ENCODE peak calls at places on chromosomes 13 and 19, in ten cellular contexts. One of them, this sample, is unnamed.

GRCh38 chr19:13781547-13781946 is 7.3 kb downstream of the C19orf53 start:
- DNase-seq in heart right ventricle: peak; percentile 86
- DNase-seq in PC-9: peak; percentile 65
- DNase-seq in HCT116: peak; percentile 54
- DNase-seq in lower lobe of right lung: peak; percentile 64
- DNase-seq in foreskin keratinocyte: peak; percentile 66
- DNase-seq in glutamatergic neuron: peak; percentile 62
- DNase-seq in AG04450: no peak
- DNase-seq in progenitor cell of endocrine pancreas: no peak
- DNase-seq in choroid plexus epithelial cell: peak; percentile 90
- DNase-seq in this sample: no peak

GRCh38 chr19:3061214-3062161 is 807 bp downstream of the TLE5 start:
- DNase-seq in heart right ventricle: peak; percentile 75
- DNase-seq in PC-9: no peak
- DNase-seq in HCT116: no peak
- DNase-seq in lower lobe of right lung: peak; percentile 70
- DNase-seq in foreskin keratinocyte: no peak
- DNase-seq in glutamatergic neuron: no peak
- DNase-seq in AG04450: no peak
- DNase-seq in progenitor cell of endocrine pancreas: no peak
- DNase-seq in choroid plexus epithelial cell: peak; percentile 34
- DNase-seq in this sample: no peak

GRCh38 chr13:68816715-68817114 is 1290.9 kb upstream of the ATXN8OS start:
- DNase-seq in heart right ventricle: no peak
- DNase-seq in PC-9: no peak
- DNase-seq in HCT116: no peak
- DNase-seq in lower lobe of right lung: no peak
- DNase-seq in foreskin keratinocyte: no peak
- DNase-seq in glutamatergic neuron: no peak
- DNase-seq in AG04450: no peak
- DNase-seq in progenitor cell of endocrine pancreas: no peak
- DNase-seq in choroid plexus epithelial cell: no peak
- DNase-seq in this sample: no peak

GRCh38 chr19:7888145-7888825 is at the start of gene LRRC8E:
- DNase-seq in heart right ventricle: no peak
- DNase-seq in PC-9: peak; percentile 86
- DNase-seq in HCT116: no peak
- DNase-seq in lower lobe of right lung: peak; percentile 79
- DNase-seq in foreskin keratinocyte: no peak
- DNase-seq in glutamatergic neuron: peak; percentile 67
- DNase-seq in AG04450: no peak
- DNase-seq in progenitor cell of endocrine pancreas: peak; percentile 69
- DNase-seq in choroid plexus epithelial cell: peak; percentile 59
- DNase-seq in this sample: peak; percentile 95

GRCh38 chr19:49188626-49189200 is 31.1 kb downstream of the TRPM4 start:
- DNase-seq in heart right ventricle: no peak
- DNase-seq in PC-9: no peak
- DNase-seq in HCT116: no peak
- DNase-seq in lower lobe of right lung: peak; percentile 29
- DNase-seq in foreskin keratinocyte: no peak
- DNase-seq in glutamatergic neuron: no peak
- DNase-seq in AG04450: no peak
- DNase-seq in progenitor cell of endocrine pancreas: no peak
- DNase-seq in choroid plexus epithelial cell: no peak
- DNase-seq in this sample: no peak

GRCh38 chr13:47672245-47672975 is 328.7 kb downstream of the SUCLA2 start:
- DNase-seq in heart right ventricle: no peak
- DNase-seq in PC-9: no peak
- DNase-seq in HCT116: no peak
- DNase-seq in lower lobe of right lung: no peak
- DNase-seq in foreskin keratinocyte: no peak
- DNase-seq in glutamatergic neuron: no peak
- DNase-seq in AG04450: no peak
- DNase-seq in progenitor cell of endocrine pancreas: no peak
- DNase-seq in choroid plexus epithelial cell: peak; percentile 61
- DNase-seq in this sample: no peak

GRCh38 chr13:24233351-24233901 is 72.9 kb downstream of the SPATA13 start:
- DNase-seq in heart right ventricle: no peak
- DNase-seq in PC-9: no peak
- DNase-seq in HCT116: no peak
- DNase-seq in lower lobe of right lung: no peak
- DNase-seq in foreskin keratinocyte: peak; percentile 13
- DNase-seq in glutamatergic neuron: no peak
- DNase-seq in AG04450: peak; percentile 16
- DNase-seq in progenitor cell of endocrine pancreas: no peak
- DNase-seq in choroid plexus epithelial cell: peak; percentile 94
- DNase-seq in this sample: no peak

GRCh38 chr19:34818270-34818669 is 45.3 kb upstream of the ZNF599 start:
- DNase-seq in heart right ventricle: no peak
- DNase-seq in PC-9: no peak
- DNase-seq in HCT116: no peak
- DNase-seq in lower lobe of right lung: no peak
- DNase-seq in foreskin keratinocyte: no peak
- DNase-seq in glutamatergic neuron: no peak
- DNase-seq in AG04450: no peak
- DNase-seq in progenitor cell of endocrine pancreas: no peak
- DNase-seq in choroid plexus epithelial cell: no peak
- DNase-seq in this sample: no peak

GRCh38 chr19:54388001-54388802 is 23.5 kb upstream of the LAIR1 start:
- DNase-seq in heart right ventricle: no peak
- DNase-seq in PC-9: no peak
- DNase-seq in HCT116: no peak
- DNase-seq in lower lobe of right lung: peak; percentile 69
- DNase-seq in foreskin keratinocyte: no peak
- DNase-seq in glutamatergic neuron: no peak
- DNase-seq in AG04450: no peak
- DNase-seq in progenitor cell of endocrine pancreas: no peak
- DNase-seq in choroid plexus epithelial cell: peak; percentile 4
- DNase-seq in this sample: no peak

GRCh38 chr13:107968470-107968869 is 246.9 kb downstream of the LIG4 start:
- DNase-seq in heart right ventricle: no peak
- DNase-seq in PC-9: no peak
- DNase-seq in HCT116: no peak
- DNase-seq in lower lobe of right lung: no peak
- DNase-seq in foreskin keratinocyte: peak; percentile 59
- DNase-seq in glutamatergic neuron: no peak
- DNase-seq in AG04450: no peak
- DNase-seq in progenitor cell of endocrine pancreas: no peak
- DNase-seq in choroid plexus epithelial cell: no peak
- DNase-seq in this sample: no peak

GRCh38 chr13:21240586-21240985 is 64.1 kb downstream of the MRPL57 start:
- DNase-seq in heart right ventricle: no peak
- DNase-seq in PC-9: no peak
- DNase-seq in HCT116: no peak
- DNase-seq in lower lobe of right lung: no peak
- DNase-seq in foreskin keratinocyte: peak; percentile 40
- DNase-seq in glutamatergic neuron: no peak
- DNase-seq in AG04450: no peak
- DNase-seq in progenitor cell of endocrine pancreas: no peak
- DNase-seq in choroid plexus epithelial cell: peak; percentile 54
- DNase-seq in this sample: no peak

GRCh38 chr13:113207890-113208423 is 512 bp downstream of the PCID2 start:
- DNase-seq in heart right ventricle: no peak
- DNase-seq in PC-9: peak; percentile 39
- DNase-seq in HCT116: no peak
- DNase-seq in lower lobe of right lung: peak; percentile 66
- DNase-seq in foreskin keratinocyte: no peak
- DNase-seq in glutamatergic neuron: peak; percentile 71
- DNase-seq in AG04450: no peak
- DNase-seq in progenitor cell of endocrine pancreas: peak; percentile 25
- DNase-seq in choroid plexus epithelial cell: peak; percentile 63
- DNase-seq in this sample: no peak

GRCh38 chr13:97278395-97279078 is 56.4 kb downstream of the MBNL2 start:
- DNase-seq in heart right ventricle: no peak
- DNase-seq in PC-9: no peak
- DNase-seq in HCT116: no peak
- DNase-seq in lower lobe of right lung: no peak
- DNase-seq in foreskin keratinocyte: peak; percentile 82
- DNase-seq in glutamatergic neuron: no peak
- DNase-seq in AG04450: no peak
- DNase-seq in progenitor cell of endocrine pancreas: no peak
- DNase-seq in choroid plexus epithelial cell: no peak
- DNase-seq in this sample: no peak

GRCh38 chr19:5786593-5787551 is 2.3 kb upstream of the PRR22 start:
- DNase-seq in heart right ventricle: no peak
- DNase-seq in PC-9: no peak
- DNase-seq in HCT116: no peak
- DNase-seq in lower lobe of right lung: no peak
- DNase-seq in foreskin keratinocyte: no peak
- DNase-seq in glutamatergic neuron: no peak
- DNase-seq in AG04450: no peak
- DNase-seq in progenitor cell of endocrine pancreas: no peak
- DNase-seq in choroid plexus epithelial cell: no peak
- DNase-seq in this sample: no peak
- TF ChIP-seq CTCF in heart right ventricle: no peak
- TF ChIP-seq CTCF in PC-9: no peak
- TF ChIP-seq CTCF in HCT116: no peak
- TF ChIP-seq CTCF in lower lobe of right lung: no peak
- TF ChIP-seq CTCF in foreskin keratinocyte: no peak
- TF ChIP-seq CTCF in glutamatergic neuron: no peak
- TF ChIP-seq CTCF in AG04450: no peak
- TF ChIP-seq CTCF in progenitor cell of endocrine pancreas: no peak
- TF ChIP-seq CTCF in choroid plexus epithelial cell: no peak
- TF ChIP-seq CTCF in this sample: no peak

DNA sequence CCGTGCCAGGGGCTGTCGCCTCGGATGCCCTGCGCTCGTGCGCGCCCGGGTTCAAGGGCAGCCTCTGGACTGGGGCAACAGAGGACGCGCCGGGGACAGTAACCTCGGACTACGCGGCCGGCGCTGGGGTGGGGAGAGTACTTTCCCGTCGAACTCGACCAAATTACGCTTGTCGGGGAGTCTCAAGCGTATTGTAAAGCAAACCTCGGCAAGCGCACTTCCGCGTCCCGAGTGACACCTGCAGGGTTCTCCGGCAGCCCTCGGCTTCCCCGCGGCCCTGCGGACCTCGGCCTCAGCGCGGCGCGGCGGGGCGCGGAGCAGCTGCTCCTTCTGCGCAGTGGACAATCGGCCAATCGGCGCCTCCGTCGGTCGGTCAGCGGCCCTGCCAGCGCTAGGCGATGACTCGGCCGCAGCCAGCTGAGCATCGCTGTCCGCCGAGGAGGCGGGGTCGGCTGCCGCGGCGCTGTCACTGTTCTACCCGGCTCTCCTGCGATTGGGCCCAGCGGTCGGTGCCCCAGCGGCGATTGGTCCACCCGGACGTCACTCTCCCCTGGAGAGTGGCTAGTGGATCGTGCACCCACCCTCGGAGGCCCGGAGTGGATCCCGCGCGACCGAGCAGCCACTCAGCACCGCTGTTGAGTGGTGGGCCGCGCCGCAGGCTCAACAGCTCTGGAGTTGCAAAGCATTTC is at the start of gene SLC46A3:
- DNase-seq in heart right ventricle: peak; percentile 100
- DNase-seq in PC-9: peak; percentile 85
- DNase-seq in HCT116: peak; percentile 92
- DNase-seq in lower lobe of right lung: peak; percentile 98
- DNase-seq in foreskin keratinocyte: peak; percentile 92
- DNase-seq in glutamatergic neuron: peak; percentile 99
- DNase-seq in AG04450: peak; percentile 96
- DNase-seq in progenitor cell of endocrine pancreas: peak; percentile 97
- DNase-seq in choroid plexus epithelial cell: peak; percentile 99
- DNase-seq in this sample: peak; percentile 100
- TF ChIP-seq CTCF in heart right ventricle: no peak
- TF ChIP-seq CTCF in PC-9: no peak
- TF ChIP-seq CTCF in HCT116: no peak
- TF ChIP-seq CTCF in lower lobe of right lung: peak; percentile 21
- TF ChIP-seq CTCF in foreskin keratinocyte: peak; percentile 10
- TF ChIP-seq CTCF in glutamatergic neuron: no peak
- TF ChIP-seq CTCF in AG04450: peak; percentile 21
- TF ChIP-seq CTCF in progenitor cell of endocrine pancreas: peak; percentile 24
- TF ChIP-seq CTCF in choroid plexus epithelial cell: no peak
- TF ChIP-seq CTCF in this sample: peak; percentile 49

DNA sequence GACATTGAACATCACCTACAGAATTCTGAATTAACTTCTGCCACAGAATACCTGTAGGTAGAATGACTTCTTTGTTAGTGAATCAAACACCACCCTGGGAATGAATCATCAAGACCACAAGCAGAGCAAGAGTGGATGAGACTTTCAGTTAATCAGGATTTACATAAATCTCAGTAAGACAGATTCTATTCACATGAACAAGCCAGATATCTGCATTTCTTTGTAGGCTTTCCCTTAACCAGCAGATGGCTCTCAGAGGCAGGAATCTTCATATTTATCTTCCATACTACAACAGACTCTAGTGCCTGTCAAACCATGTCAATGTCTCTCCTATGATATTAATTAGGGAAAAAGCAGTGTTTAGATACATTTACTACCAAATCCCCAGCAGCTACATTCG is 412.1 kb downstream of the KLF12 start:
- DNase-seq in heart right ventricle: no peak
- DNase-seq in PC-9: no peak
- DNase-seq in HCT116: peak; percentile 51
- DNase-seq in lower lobe of right lung: no peak
- DNase-seq in foreskin keratinocyte: peak; percentile 95
- DNase-seq in glutamatergic neuron: no peak
- DNase-seq in AG04450: peak; percentile 8
- DNase-seq in progenitor cell of endocrine pancreas: no peak
- DNase-seq in choroid plexus epithelial cell: peak; percentile 82
- DNase-seq in this sample: no peak
- TF ChIP-seq CTCF in heart right ventricle: no peak
- TF ChIP-seq CTCF in PC-9: no peak
- TF ChIP-seq CTCF in HCT116: peak; percentile 39
- TF ChIP-seq CTCF in lower lobe of right lung: no peak
- TF ChIP-seq CTCF in foreskin keratinocyte: peak; percentile 91
- TF ChIP-seq CTCF in glutamatergic neuron: no peak
- TF ChIP-seq CTCF in AG04450: peak; percentile 58
- TF ChIP-seq CTCF in progenitor cell of endocrine pancreas: no peak
- TF ChIP-seq CTCF in choroid plexus epithelial cell: peak; percentile 68
- TF ChIP-seq CTCF in this sample: peak; percentile 76

GRCh38 chr13:32428581-32429072 is 697 bp upstream of the N4BP2L1 start:
- DNase-seq in heart right ventricle: no peak
- DNase-seq in PC-9: no peak
- DNase-seq in HCT116: no peak
- DNase-seq in lower lobe of right lung: no peak
- DNase-seq in foreskin keratinocyte: no peak
- DNase-seq in glutamatergic neuron: no peak
- DNase-seq in AG04450: no peak
- DNase-seq in progenitor cell of endocrine pancreas: no peak
- DNase-seq in choroid plexus epithelial cell: no peak
- DNase-seq in this sample: no peak

GRCh38 chr13:32429406-32429909 is 1.5 kb upstream of the N4BP2L1 start:
- DNase-seq in heart right ventricle: no peak
- DNase-seq in PC-9: no peak
- DNase-seq in HCT116: no peak
- DNase-seq in lower lobe of right lung: no peak
- DNase-seq in foreskin keratinocyte: no peak
- DNase-seq in glutamatergic neuron: no peak
- DNase-seq in AG04450: no peak
- DNase-seq in progenitor cell of endocrine pancreas: no peak
- DNase-seq in choroid plexus epithelial cell: no peak
- DNase-seq in this sample: no peak

GRCh38 chr13:32426981-32427851 is 714 bp downstream of the N4BP2L1 start:
- DNase-seq in heart right ventricle: peak; percentile 31
- DNase-seq in PC-9: peak; percentile 9
- DNase-seq in HCT116: no peak
- DNase-seq in lower lobe of right lung: peak; percentile 76
- DNase-seq in foreskin keratinocyte: no peak
- DNase-seq in glutamatergic neuron: peak; percentile 58
- DNase-seq in AG04450: no peak
- DNase-seq in progenitor cell of endocrine pancreas: peak; percentile 37
- DNase-seq in choroid plexus epithelial cell: peak; percentile 19
- DNase-seq in this sample: no peak

GRCh38 chr13:32426191-32426980 is 1.5 kb downstream of the N4BP2L1 start:
- DNase-seq in heart right ventricle: no peak
- DNase-seq in PC-9: no peak
- DNase-seq in HCT116: no peak
- DNase-seq in lower lobe of right lung: no peak
- DNase-seq in foreskin keratinocyte: no peak
- DNase-seq in glutamatergic neuron: no peak
- DNase-seq in AG04450: no peak
- DNase-seq in progenitor cell of endocrine pancreas: no peak
- DNase-seq in choroid plexus epithelial cell: peak; percentile 36
- DNase-seq in this sample: no peak

GRCh38 chr13:32427852-32428580 is at the start of gene N4BP2L1:
- DNase-seq in heart right ventricle: peak; percentile 79
- DNase-seq in PC-9: peak; percentile 45
- DNase-seq in HCT116: no peak
- DNase-seq in lower lobe of right lung: peak; percentile 87
- DNase-seq in foreskin keratinocyte: no peak
- DNase-seq in glutamatergic neuron: peak; percentile 27
- DNase-seq in AG04450: no peak
- DNase-seq in progenitor cell of endocrine pancreas: peak; percentile 68
- DNase-seq in choroid plexus epithelial cell: peak; percentile 44
- DNase-seq in this sample: no peak
- TF ChIP-seq CTCF in heart right ventricle: no peak
- TF ChIP-seq CTCF in PC-9: no peak
- TF ChIP-seq CTCF in HCT116: no peak
- TF ChIP-seq CTCF in lower lobe of right lung: no peak
- TF ChIP-seq CTCF in foreskin keratinocyte: no peak
- TF ChIP-seq CTCF in glutamatergic neuron: no peak
- TF ChIP-seq CTCF in AG04450: no peak
- TF ChIP-seq CTCF in progenitor cell of endocrine pancreas: no peak
- TF ChIP-seq CTCF in choroid plexus epithelial cell: no peak
- TF ChIP-seq CTCF in this sample: no peak

This sample was measured in chondrocyte.